ENCODE peak calls at places on chromosome 1, in four cellular contexts. T, J, F and B are unnamed samples.

GRCh38 chr1:50976890-50977574 is 7.0 kb downstream of the CDKN2C start:
- DNase-seq in T (no peak), J (no peak), F (peak), B (peak)

GRCh38 chr1:213057264-213058059 is 6.4 kb downstream of the RPS6KC1 start:
- DNase-seq in T (no peak), J (no peak), F (no peak), B (no peak)

GRCh38 chr1:235952950-235953615 is 86.4 kb upstream of the LYST start:
- DNase-seq in T (no peak), J (peak), F (no peak), B (no peak)

GRCh38 chr1:177471244-177471643 is 300.5 kb downstream of the BRINP2 start:
- DNase-seq in T (no peak), J (no peak), F (no peak), B (no peak)

GRCh38 chr1:38037481-38037939 is 9.1 kb downstream of the POU3F1 start:
- DNase-seq in T (no peak), J (no peak), F (peak), B (no peak)

GRCh38 chr1:31549807-31550620 is 26.3 kb upstream of the TINAGL1 start:
- DNase-seq in T (no peak), J (peak), F (no peak), B (no peak)

GRCh38 chr1:154176341-154176740 is 15.6 kb downstream of the TPM3 start:
- DNase-seq in T (no peak), J (no peak), F (no peak), B (no peak)

GRCh38 chr1:171160611-171161354 is 24.3 kb upstream of the FMO2 start:
- DNase-seq in T (no peak), J (no peak), F (no peak), B (no peak)

GRCh38 chr1:248618878-248619277 is 16.0 kb downstream of the OR2T11 start:
- DNase-seq in T (no peak), J (no peak), F (peak), B (no peak)

GRCh38 chr1:192700834-192701271 is 64.9 kb downstream of the RGS13 start:
- DNase-seq in T (no peak), J (no peak), F (no peak), B (no peak)

GRCh38 chr1:99855914-99856450 is 5.8 kb downstream of the AGL start:
- DNase-seq in T (no peak), J (no peak), F (no peak), B (no peak)

GRCh38 chr1:47431534-47431933 is 6.3 kb upstream of the FOXD2 start:
- DNase-seq in T (no peak), J (no peak), F (no peak), B (no peak)

GRCh38 chr1:207243756-207244408 is 77.6 kb upstream of the CD55 start:
- DNase-seq in T (no peak), J (no peak), F (no peak), B (no peak)

GRCh38 chr1:161885013-161885412 is 118.9 kb downstream of the ATF6 start:
- DNase-seq in T (no peak), J (no peak), F (no peak), B (no peak)

GRCh38 chr1:100989306-100990077 is 36.1 kb downstream of the DPH5 start:
- DNase-seq in T (no peak), J (no peak), F (no peak), B (no peak)

GRCh38 chr1:27503961-27504587 is 14.1 kb upstream of the WASF2 start:
- DNase-seq in T (no peak), J (no peak), F (no peak), B (no peak)

GRCh38 chr1:46400398-46400797 is 6.3 kb downstream of the FAAH start:
- DNase-seq in T (no peak), J (no peak), F (no peak), B (no peak)

GRCh38 chr1:241896670-241896962 is 48.6 kb downstream of the EXO1 start:
- DNase-seq in T (no peak), J (no peak), F (no peak), B (no peak)

DNA sequence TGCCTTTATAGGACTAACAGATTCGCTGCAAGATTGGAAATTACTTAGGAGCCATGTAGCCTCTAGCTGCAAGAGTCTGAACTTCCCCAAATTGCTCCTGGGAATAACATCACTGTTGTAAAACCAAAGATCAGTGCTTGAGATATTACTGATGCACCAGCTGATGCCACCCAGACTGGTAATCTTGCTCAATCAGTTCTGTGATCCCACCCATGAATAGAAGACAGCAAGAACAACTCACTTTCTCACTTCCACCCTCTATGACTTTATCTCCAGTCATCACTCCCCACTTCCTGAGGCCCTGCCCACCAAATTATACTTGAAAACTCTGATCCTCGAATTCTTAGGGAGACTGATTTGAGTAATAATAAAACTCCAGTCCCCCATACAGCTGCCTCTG is 1011.1 kb downstream of the PLA2G4A start:
- DNase-seq in T (no peak), J (no peak), F (no peak), B (no peak)
- TF ChIP-seq SPI1 in T (no peak), J (no peak), F (no peak), B (no peak)

GRCh38 chr1:3544050-3544977 is 67.0 kb downstream of the MEGF6 start:
- DNase-seq in T (no peak), J (no peak), F (no peak), B (no peak)

GRCh38 chr1:3541930-3542329 is 69.4 kb downstream of the MEGF6 start:
- DNase-seq in T (no peak), J (no peak), F (no peak), B (no peak)

GRCh38 chr1:3541465-3541864 is 69.8 kb downstream of the MEGF6 start:
- DNase-seq in T (no peak), J (no peak), F (no peak), B (no peak)

GRCh38 chr1:3542635-3543034 is 68.7 kb downstream of the MEGF6 start:
- DNase-seq in T (no peak), J (no peak), F (no peak), B (no peak)

DNA sequence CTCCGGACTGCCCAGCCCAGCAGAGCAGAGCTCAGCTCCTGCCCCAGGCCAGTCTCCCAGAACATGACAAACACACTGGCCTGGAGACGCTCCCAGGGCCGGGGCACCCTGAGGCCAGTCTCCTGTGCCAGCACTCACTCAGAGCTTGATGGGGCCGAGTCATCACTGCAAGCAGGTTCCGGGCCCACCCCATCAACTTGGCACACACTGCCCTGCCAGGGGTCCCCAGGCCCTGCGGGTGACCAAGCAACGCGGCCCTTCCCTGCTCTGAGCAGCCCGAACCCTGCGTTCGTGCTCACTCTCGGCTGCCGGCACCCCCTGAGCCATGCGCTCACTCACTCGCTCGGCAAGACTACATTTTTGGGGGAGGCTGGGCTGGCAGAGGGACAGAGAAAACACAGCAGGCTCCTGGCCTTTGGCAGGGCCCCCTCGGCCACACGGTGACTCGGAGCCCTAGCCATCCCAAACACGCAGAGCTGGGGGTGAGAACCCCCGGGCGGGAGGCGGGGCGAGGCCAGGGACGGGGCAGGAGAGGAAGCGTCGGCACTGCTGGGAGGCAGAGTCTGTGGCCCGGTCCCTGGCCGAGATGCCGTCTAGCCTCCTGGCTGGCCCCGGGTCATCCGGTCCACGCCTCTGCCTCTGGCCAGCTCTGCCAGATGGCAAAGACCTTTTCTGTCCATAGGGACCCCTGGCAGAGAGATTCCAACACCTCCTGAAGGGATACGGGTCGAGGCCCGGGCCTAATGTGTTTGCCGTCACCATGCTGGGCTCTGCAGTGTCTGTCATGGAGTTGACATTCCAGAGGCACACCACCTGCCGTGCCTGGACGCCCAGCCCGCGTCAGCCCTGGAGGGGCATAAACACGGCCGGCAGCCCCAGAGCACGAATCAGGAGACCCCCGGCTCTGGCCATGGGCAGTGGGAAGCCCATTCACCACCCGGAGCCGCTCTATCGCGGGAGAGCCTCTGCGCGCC is 67.9 kb downstream of the MEGF6 start:
- DNase-seq in T (no peak), J (no peak), F (no peak), B (no peak)
- TF ChIP-seq SPI1 in T (no peak), J (no peak), F (no peak), B (no peak)

DNA sequence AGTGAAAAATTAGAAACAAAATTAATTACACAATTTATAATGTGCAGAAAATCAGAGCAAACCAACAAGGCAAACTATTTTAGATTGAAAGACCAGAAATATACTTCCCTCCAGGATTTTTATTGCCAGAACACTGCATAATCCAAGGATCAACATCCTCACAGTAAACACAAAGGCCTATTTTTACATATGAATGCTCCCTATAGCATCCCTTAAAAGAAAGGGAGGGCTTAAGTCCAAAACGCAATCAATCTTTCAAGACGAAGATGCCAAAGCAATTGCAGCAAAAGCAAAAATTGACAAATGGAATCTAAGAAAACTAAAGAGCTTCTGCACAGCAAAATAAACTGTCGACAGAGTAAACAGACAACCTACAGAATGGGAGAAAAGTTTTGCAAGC is 18.6 kb upstream of the CHIA start:
- DNase-seq in T (no peak), J (no peak), F (no peak), B (no peak)
- TF ChIP-seq SPI1 in T (no peak), J (no peak), F (no peak), B (no peak)

DNA sequence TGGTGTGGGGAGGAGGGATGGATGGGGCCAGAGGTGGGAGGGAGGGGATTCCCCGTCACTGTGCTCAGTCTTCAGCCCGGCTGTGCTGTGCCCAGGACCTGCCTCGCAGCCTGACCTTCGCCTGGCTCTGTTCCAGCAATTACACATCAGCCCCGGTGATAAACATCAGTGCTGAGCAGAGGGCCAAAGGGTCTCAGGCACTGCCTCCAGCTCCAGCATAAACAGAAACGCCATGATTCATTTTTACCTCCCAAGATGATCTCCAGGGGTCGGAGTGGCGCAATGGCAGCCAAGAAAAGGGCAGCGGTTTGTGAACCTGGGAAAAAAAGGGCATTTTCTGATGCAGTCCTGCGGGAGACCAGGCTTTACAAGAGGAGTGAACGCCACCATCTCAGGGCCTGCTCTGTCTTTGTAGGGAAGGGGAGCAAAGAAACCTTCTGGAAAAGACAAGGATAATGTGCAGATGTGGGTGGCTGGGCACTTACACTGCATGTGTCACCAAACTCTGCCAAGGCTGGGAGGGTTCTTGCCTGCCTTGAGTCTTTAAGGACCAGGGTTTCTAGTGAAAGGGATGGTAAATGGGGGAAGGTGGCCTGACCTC is 28.1 kb downstream of the SHISA4 start:
- DNase-seq in T (no peak), J (no peak), F (peak), B (no peak)
- TF ChIP-seq SPI1 in T (no peak), J (no peak), F (no peak), B (no peak)

GRCh38 chr1:164578474-164579200 is 19.7 kb downstream of the PBX1 start:
- DNase-seq in T (no peak), J (no peak), F (no peak), B (no peak)
- TF ChIP-seq SPI1 in T (no peak), J (no peak), F (no peak), B (no peak)

DNA sequence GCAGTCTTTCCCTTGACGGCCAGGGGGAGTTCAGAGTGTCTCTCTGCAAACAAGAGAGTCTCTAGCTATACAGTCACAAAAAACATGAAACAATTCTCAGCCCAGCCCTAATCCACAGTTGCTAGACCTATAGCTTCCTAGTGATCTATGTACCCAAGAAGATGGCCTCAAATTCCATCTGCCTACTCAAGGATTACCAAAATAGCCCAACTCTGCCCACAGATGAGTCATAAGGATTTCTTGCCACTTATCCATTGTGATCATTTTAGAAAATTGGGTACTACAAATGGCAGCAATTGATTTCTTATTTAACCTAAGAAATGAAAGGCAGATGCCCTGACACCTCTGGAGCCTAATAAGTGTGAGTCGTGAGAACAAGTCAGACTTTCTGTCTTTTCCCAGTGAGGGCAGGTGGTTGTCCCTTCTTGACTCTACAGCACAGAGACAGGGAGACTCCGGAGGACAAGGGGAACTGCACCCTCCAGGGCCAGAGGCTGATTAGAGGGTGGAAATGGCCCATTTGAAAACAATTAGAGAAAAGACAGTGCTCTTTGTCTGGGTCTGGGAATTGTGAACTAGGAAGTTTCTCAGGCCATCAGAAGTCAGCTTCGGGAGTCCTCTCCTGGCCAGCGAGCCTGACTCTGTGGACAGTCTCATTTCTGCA is 65.4 kb downstream of the ABCA4 start:
- DNase-seq in T (no peak), J (no peak), F (no peak), B (no peak)
- TF ChIP-seq SPI1 in T (no peak), J (no peak), F (no peak), B (no peak)

DNA sequence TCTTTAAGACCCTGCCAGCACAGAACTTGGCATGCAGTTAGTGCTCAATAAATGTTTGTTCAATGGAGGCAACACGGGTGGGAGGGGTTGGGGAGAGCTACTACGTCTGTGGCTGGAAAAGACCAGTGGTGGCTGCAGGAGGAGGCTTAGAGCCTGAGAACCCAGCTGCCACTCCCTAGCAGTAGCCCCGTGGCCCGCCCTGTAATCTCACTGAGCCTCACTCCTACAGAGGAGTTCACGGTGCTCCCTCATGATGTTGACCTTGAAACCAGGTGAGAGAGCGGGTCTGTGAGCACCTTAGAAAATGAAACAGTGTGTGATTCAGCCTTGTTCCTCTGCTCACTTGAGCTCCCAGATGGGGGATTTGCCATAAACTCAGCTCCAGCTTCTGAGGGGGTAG is 299.6 kb downstream of the NPHP4 start:
- DNase-seq in T (no peak), J (no peak), F (no peak), B (no peak)
- TF ChIP-seq SPI1 in T (no peak), J (no peak), F (no peak), B (no peak)

GRCh38 chr1:94039871-94040569 is 80.9 kb downstream of the ABCA4 start:
- DNase-seq in T (no peak), J (no peak), F (no peak), B (no peak)

GRCh38 chr1:94037392-94038229 is 83.3 kb downstream of the ABCA4 start:
- DNase-seq in T (no peak), J (no peak), F (no peak), B (no peak)

GRCh38 chr1:94036721-94037120 is 84.2 kb downstream of the ABCA4 start:
- DNase-seq in T (no peak), J (no peak), F (no peak), B (no peak)

GRCh38 chr1:94039514-94039870 is 81.5 kb downstream of the ABCA4 start:
- DNase-seq in T (no peak), J (no peak), F (peak), B (peak)

GRCh38 chr1:94038511-94038910 is 82.4 kb downstream of the ABCA4 start:
- DNase-seq in T (no peak), J (no peak), F (no peak), B (no peak)
- TF ChIP-seq SPI1 in T (no peak), J (no peak), F (no peak), B (no peak)

DNA sequence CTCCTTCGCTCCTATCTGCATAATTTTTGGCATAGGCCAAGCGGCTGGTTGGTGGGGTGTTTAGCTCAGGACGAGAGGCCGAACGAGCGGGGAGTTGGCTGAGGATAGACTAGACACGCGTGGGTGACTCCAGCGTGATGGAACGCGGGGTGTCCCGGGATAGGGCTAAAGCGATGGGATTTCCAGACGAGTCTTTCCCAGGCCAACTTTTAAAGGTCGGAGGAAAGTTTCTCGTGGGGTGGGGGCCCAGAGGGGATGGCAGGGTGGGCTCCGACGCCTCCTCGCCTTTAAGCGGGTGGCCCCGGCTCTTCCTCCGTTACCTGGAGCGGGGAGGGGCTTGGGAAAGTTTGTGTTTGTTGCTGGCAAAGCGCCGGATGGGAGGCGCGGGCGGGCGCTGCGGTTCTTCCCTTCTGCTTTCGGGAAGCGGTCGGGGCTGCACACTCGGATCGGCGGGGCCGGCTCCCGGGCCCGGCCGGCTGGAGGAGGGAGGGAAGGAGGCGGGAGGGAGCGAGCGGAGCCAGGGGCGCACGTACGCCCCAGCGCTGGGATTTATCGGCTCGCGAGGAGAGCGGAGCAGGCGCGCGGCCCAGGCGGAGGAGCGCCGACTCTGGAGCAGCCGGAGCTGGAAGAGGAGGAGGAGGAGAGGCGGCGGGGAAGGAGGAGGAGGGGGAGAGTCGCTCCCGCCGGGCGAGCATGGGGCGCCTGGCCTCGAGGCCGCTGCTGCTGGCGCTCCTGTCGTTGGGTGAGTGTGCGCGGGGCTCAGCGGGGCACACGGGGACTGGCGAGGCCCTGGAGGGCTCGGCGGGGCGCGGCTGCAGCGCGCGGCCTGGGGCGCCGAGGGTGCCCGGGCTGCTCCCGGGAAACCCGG is at the start of gene PTGFRN:
- DNase-seq in T (peak), J (no peak), F (peak), B (peak)
- TF ChIP-seq SPI1 in T (peak), J (no peak), F (peak), B (no peak)